ENCODE peak calls at places on chromosomes 12 and 14, in five cellular contexts. J, X, K, L and H are unnamed samples.

GRCh38 chr12:12999276-12999958 is 648 bp downstream of the HEBP1 start:
- DNase-seq in X (no peak), L (peak; percentile 32), K (peak; percentile 41), J (no peak), H (no peak)

GRCh38 chr12:116635487-116635886 is 76.3 kb downstream of the MAP1LC3B2 start:
- DNase-seq in K (no peak), X (no peak), L (no peak), J (no peak), H (no peak)

GRCh38 chr12:107329569-107330324 is 236.4 kb upstream of the CRY1 start:
- DNase-seq in J (no peak), K (no peak), L (peak; percentile 66), X (no peak), H (peak; percentile 93)

GRCh38 chr12:108826115-108826806 is 31.1 kb downstream of the SSH1 start:
- DNase-seq in K (peak; percentile 39), J (peak; percentile 89), X (no peak), L (peak; percentile 96), H (no peak)

GRCh38 chr12:40768125-40768864 is 76.1 kb downstream of the CNTN1 start:
- DNase-seq in L (no peak), X (no peak), J (no peak), K (no peak), H (no peak)

GRCh38 chr12:49330631-49331359 is 6.2 kb downstream of the C1QL4 start:
- DNase-seq in K (no peak), X (no peak), J (no peak), L (no peak), H (no peak)

GRCh38 chr12:83389237-83389996 is 702.7 kb downstream of the TMTC2 start:
- DNase-seq in X (no peak), K (peak; percentile 7), J (no peak), L (no peak), H (peak; percentile 16)

GRCh38 chr14:75333523-75334190 is 55.0 kb downstream of the FOS start:
- DNase-seq in L (no peak), X (no peak), K (no peak), J (no peak), H (no peak)

GRCh38 chr14:93967637-93968250 is 8.6 kb downstream of the ASB2 start:
- DNase-seq in L (no peak), J (no peak), K (no peak), X (peak; percentile 95), H (no peak)

GRCh38 chr14:100836961-100837811 is 11.3 kb downstream of the MEG3 start:
- DNase-seq in J (no peak), K (no peak), L (no peak), X (no peak), H (no peak)

GRCh38 chr14:44404021-44404420 is 103.1 kb downstream of the FSCB start:
- DNase-seq in J (no peak), X (no peak), L (peak; percentile 33), K (no peak), H (peak; percentile 26)

GRCh38 chr12:32139064-32139421 is 32.4 kb downstream of the BICD1 start:
- DNase-seq in J (no peak), K (no peak), X (peak; percentile 97), L (peak; percentile 63), H (peak; percentile 27)

GRCh38 chr12:27779416-27779815 is 617 bp upstream of the KLHL42 start:
- DNase-seq in L (peak; percentile 10), K (peak; percentile 5), J (peak; percentile 69), X (no peak), H (no peak)

GRCh38 chr14:21072102-21072501 is 2.0 kb downstream of the ARHGEF40 start:
- DNase-seq in K (no peak), J (no peak), X (no peak), L (peak; percentile 76), H (peak; percentile 51)
- TF ChIP-seq CTCF in K (no peak), J (peak; percentile 6), X (no peak), L (peak; percentile 13), H (no peak)

GRCh38 chr12:104669851-104670337 is 213.1 kb downstream of the CHST11 start:
- DNase-seq in X (no peak), L (no peak), K (no peak), J (no peak), H (peak; percentile 44)

GRCh38 chr12:104667139-104667538 is 210.4 kb downstream of the CHST11 start:
- DNase-seq in X (no peak), J (no peak), K (no peak), L (peak; percentile 42), H (peak; percentile 36)

GRCh38 chr12:104670439-104671406 is 214.0 kb downstream of the CHST11 start:
- DNase-seq in L (no peak), X (no peak), K (no peak), J (no peak), H (no peak)

GRCh38 chr12:104668274-104668718 is 211.5 kb downstream of the CHST11 start:
- DNase-seq in L (peak; percentile 78), X (no peak), K (no peak), J (no peak), H (no peak)

GRCh38 chr12:104669057-104669770 is 212.5 kb downstream of the CHST11 start:
- DNase-seq in L (no peak), K (no peak), X (no peak), J (peak; percentile 90), H (peak; percentile 76)
- TF ChIP-seq CTCF in L (no peak), K (no peak), X (no peak), J (no peak), H (no peak)

GRCh38 chr12:123264642-123265041 is 7.0 kb downstream of the CDK2AP1 start:
- DNase-seq in K (peak; percentile 28), X (no peak), L (no peak), J (no peak), H (no peak)
- TF ChIP-seq CTCF in K (no peak), X (peak; percentile 46), L (peak; percentile 21), J (no peak), H (no peak)

DNA sequence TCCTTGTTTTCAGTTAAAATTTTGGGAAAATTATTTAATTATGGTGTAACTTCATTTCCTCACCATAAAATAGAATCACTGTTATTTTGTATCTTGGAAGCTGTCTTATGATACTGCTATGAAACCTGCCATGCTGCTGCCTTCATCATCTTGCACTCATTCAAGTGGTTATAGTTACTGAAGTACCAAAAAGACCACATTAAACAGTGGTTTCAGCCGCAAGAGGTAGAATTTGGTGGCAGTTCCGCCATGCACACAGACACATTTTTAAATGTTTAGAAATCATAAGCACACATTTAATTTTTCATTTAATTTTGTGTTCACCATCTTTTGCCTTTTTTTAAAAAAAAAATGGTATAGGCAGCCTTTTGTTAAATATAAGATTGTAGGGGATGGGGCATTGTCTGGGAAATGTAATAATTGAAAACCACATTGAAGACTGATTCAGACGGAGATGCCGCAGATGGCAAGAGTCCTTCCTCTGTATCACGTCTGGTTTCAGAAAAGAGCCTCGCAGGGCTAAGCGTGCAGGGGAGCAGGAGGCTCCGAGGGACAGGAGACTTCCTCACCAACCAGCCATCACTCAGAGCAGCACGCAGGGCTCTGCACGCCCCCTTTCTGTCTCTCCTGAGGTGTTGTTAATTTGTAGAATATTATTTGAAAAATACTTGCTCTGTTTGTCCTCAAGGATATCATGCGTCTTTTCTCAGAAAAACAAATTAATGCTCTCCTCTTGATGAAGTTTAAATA is 115.2 kb upstream of the PELI2 start:
- DNase-seq in X (no peak), J (no peak), L (no peak), K (no peak), H (no peak)
- TF ChIP-seq CTCF in X (no peak), J (no peak), L (no peak), K (no peak), H (no peak)

GRCh38 chr14:37610945-37611523 is 15.6 kb downstream of the TTC6 start:
- DNase-seq in J (no peak), L (no peak), K (no peak), X (no peak), H (no peak)
- TF ChIP-seq CTCF in J (no peak), L (no peak), K (no peak), X (no peak), H (no peak)

GRCh38 chr14:92356677-92357076 is 33.7 kb downstream of the SLC24A4 start:
- DNase-seq in J (no peak), L (no peak), X (no peak), K (no peak), H (no peak)

GRCh38 chr14:92353447-92353846 is 30.5 kb downstream of the SLC24A4 start:
- DNase-seq in X (no peak), J (no peak), L (no peak), K (no peak), H (peak; percentile 21)

GRCh38 chr14:92351750-92352149 is 28.8 kb downstream of the SLC24A4 start:
- DNase-seq in K (no peak), X (no peak), J (no peak), L (no peak), H (no peak)

GRCh38 chr14:92348154-92348553 is 25.2 kb downstream of the SLC24A4 start:
- DNase-seq in L (no peak), X (no peak), J (no peak), K (no peak), H (peak; percentile 22)

DNA sequence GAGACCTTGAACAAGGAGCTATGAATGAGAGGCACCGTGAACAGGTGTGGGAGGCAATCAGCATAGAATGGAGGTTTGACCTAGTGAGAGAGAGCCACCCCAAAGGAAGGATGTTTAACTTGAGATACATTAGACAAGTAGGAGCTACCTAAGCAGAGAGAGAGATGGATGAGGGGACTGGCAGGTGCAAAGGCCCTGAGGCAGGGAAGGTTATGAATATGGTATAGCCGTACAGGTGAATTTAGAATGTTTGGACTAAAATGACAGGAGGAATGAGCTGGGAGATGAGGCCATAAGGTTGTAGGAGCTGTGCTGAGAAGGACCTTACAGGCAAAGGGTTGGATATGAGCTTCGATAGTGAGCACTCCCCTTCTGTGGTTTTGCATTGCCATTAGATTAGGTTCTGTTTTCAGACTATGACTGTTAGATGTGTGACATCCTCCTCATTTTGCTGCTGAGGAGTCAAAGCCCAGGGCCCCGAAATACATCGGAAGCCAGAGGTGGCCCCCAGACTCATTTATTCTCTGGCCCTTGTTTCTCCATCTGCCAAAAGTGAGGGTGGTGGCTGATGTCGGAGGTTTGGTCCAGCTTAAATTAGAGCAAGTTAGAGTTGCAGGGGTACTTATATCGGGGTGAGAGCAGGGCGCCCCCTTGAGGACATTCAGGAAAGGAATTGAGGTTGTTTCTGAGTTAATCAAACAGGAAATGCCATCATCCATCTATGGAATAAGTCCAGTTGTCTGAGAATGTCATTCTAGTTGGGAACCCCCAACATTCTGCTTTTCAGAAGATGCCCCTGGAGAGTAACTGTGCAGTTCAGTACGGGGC is 29.4 kb downstream of the SLC24A4 start:
- DNase-seq in L (peak; percentile 13), K (peak; percentile 28), J (no peak), X (peak; percentile 21), H (peak; percentile 27)
- TF ChIP-seq CTCF in L (peak; percentile 14), K (peak; percentile 75), J (peak; percentile 5), X (peak; percentile 58), H (no peak)

DNA sequence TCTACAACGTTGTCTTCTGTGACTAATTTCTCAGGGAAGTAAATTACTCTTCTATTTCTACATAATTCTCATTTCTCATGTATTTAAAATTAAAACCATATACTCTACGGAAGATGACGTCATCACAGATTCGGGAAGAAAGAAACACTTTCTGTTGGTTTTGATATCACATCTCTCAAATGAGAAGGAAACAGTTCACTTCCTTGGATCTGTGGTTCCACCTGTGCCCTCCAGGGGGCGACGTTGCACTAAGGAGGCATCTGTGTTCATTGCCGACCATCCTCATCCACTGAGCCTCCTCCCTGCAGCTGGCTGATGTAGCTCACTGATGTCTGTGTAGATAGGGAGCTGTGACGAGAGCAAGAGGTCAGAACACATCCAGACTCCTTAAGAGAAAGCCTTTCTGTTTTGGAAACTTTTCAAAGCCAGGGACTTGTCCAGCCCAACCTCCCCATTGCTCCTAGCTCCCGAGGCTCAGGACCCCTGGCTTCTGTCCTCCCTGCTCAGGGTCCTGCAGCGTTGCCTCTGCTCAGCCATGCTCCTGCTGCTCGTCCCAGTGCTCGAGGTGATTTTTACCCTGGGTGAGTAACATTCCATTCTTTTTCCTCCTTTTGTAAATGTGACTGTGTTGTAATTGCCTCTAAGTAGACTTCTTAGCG is 172.7 kb upstream of the OR4E1 start:
- DNase-seq in J (no peak), L (no peak), X (no peak), K (peak; percentile 66), H (peak; percentile 24)
- TF ChIP-seq CTCF in J (peak; percentile 7), L (peak; percentile 61), X (peak; percentile 79), K (peak; percentile 85), H (peak; percentile 67)